ENCODE peak calls at places on chromosomes 11 and 22, in nine cellular contexts. One of them, this sample, is unnamed.
A peak's percentile ranks its signal among the peaks of the same experiment; 100 is the strongest.

GRCh38 chr11:46348986-46349401 is 1.7 kb downstream of the DGKZ start:
- DNase-seq in stimulated activated CD4-positive, alpha-beta T cell treated with anti-CD3 and anti-CD28 coated beads, Interleukin-1b, Interleukin-23, amount 100 ng/mL, for 4 hours: no peak
- DNase-seq in dorsolateral prefrontal cortex: no peak
- DNase-seq in body of pancreas: no peak
- DNase-seq in GM10248: no peak
- DNase-seq in activated T-helper 1 cell treated with anti-CD3 and anti-CD28 coated beads, Interleukin-2, amount 50 U/mL, for 16 hours: no peak
- DNase-seq in AG09319: no peak
- DNase-seq in activated CD4-positive, alpha-beta T cell treated with anti-CD3 and anti-CD28 coated beads for 36 hours: peak; percentile 76
- DNase-seq in AG04450: no peak
- DNase-seq in this sample: no peak

GRCh38 chr11:46121328-46121723 is at the start of gene PHF21A:
- DNase-seq in activated T-helper 1 cell treated with anti-CD3 and anti-CD28 coated beads, Interleukin-2, amount 50 U/mL, for 16 hours: peak; percentile 81
- DNase-seq in stimulated activated CD4-positive, alpha-beta T cell treated with anti-CD3 and anti-CD28 coated beads, Interleukin-1b, Interleukin-23, amount 100 ng/mL, for 4 hours: peak; percentile 84
- DNase-seq in GM10248: peak; percentile 88
- DNase-seq in activated CD4-positive, alpha-beta T cell treated with anti-CD3 and anti-CD28 coated beads for 36 hours: peak; percentile 95
- DNase-seq in body of pancreas: peak; percentile 89
- DNase-seq in dorsolateral prefrontal cortex: peak; percentile 75
- DNase-seq in AG09319: peak; percentile 94
- DNase-seq in AG04450: peak; percentile 86
- DNase-seq in this sample: peak; percentile 53

GRCh38 chr11:12884751-12885318 is 124.3 kb upstream of the RASSF10 start:
- DNase-seq in body of pancreas: no peak
- DNase-seq in GM10248: no peak
- DNase-seq in dorsolateral prefrontal cortex: no peak
- DNase-seq in stimulated activated CD4-positive, alpha-beta T cell treated with anti-CD3 and anti-CD28 coated beads, Interleukin-1b, Interleukin-23, amount 100 ng/mL, for 4 hours: no peak
- DNase-seq in activated CD4-positive, alpha-beta T cell treated with anti-CD3 and anti-CD28 coated beads for 36 hours: no peak
- DNase-seq in AG09319: no peak
- DNase-seq in activated T-helper 1 cell treated with anti-CD3 and anti-CD28 coated beads, Interleukin-2, amount 50 U/mL, for 16 hours: no peak
- DNase-seq in AG04450: no peak
- DNase-seq in this sample: peak; percentile 85

GRCh38 chr11:71076021-71076420 is 176.4 kb downstream of the SHANK2 start:
- DNase-seq in activated CD4-positive, alpha-beta T cell treated with anti-CD3 and anti-CD28 coated beads for 36 hours: no peak
- DNase-seq in stimulated activated CD4-positive, alpha-beta T cell treated with anti-CD3 and anti-CD28 coated beads, Interleukin-1b, Interleukin-23, amount 100 ng/mL, for 4 hours: no peak
- DNase-seq in AG04450: no peak
- DNase-seq in dorsolateral prefrontal cortex: no peak
- DNase-seq in activated T-helper 1 cell treated with anti-CD3 and anti-CD28 coated beads, Interleukin-2, amount 50 U/mL, for 16 hours: no peak
- DNase-seq in AG09319: no peak
- DNase-seq in body of pancreas: no peak
- DNase-seq in GM10248: no peak
- DNase-seq in this sample: no peak

GRCh38 chr11:129315781-129316579 is 59.7 kb upstream of the BARX2 start:
- DNase-seq in GM10248: no peak
- DNase-seq in AG04450: no peak
- DNase-seq in dorsolateral prefrontal cortex: no peak
- DNase-seq in activated T-helper 1 cell treated with anti-CD3 and anti-CD28 coated beads, Interleukin-2, amount 50 U/mL, for 16 hours: no peak
- DNase-seq in stimulated activated CD4-positive, alpha-beta T cell treated with anti-CD3 and anti-CD28 coated beads, Interleukin-1b, Interleukin-23, amount 100 ng/mL, for 4 hours: no peak
- DNase-seq in body of pancreas: peak; percentile 91
- DNase-seq in AG09319: no peak
- DNase-seq in activated CD4-positive, alpha-beta T cell treated with anti-CD3 and anti-CD28 coated beads for 36 hours: no peak
- DNase-seq in this sample: no peak

GRCh38 chr22:32859743-32860142 is 58.2 kb downstream of the TIMP3 start:
- DNase-seq in body of pancreas: no peak
- DNase-seq in activated CD4-positive, alpha-beta T cell treated with anti-CD3 and anti-CD28 coated beads for 36 hours: no peak
- DNase-seq in stimulated activated CD4-positive, alpha-beta T cell treated with anti-CD3 and anti-CD28 coated beads, Interleukin-1b, Interleukin-23, amount 100 ng/mL, for 4 hours: no peak
- DNase-seq in activated T-helper 1 cell treated with anti-CD3 and anti-CD28 coated beads, Interleukin-2, amount 50 U/mL, for 16 hours: no peak
- DNase-seq in AG04450: no peak
- DNase-seq in GM10248: no peak
- DNase-seq in AG09319: no peak
- DNase-seq in dorsolateral prefrontal cortex: no peak
- DNase-seq in this sample: no peak

GRCh38 chr22:24554316-24555159 is at the start of gene GUCD1:
- DNase-seq in body of pancreas: peak; percentile 42
- DNase-seq in dorsolateral prefrontal cortex: no peak
- DNase-seq in activated T-helper 1 cell treated with anti-CD3 and anti-CD28 coated beads, Interleukin-2, amount 50 U/mL, for 16 hours: no peak
- DNase-seq in AG09319: no peak
- DNase-seq in activated CD4-positive, alpha-beta T cell treated with anti-CD3 and anti-CD28 coated beads for 36 hours: peak; percentile 53
- DNase-seq in GM10248: peak; percentile 47
- DNase-seq in AG04450: no peak
- DNase-seq in stimulated activated CD4-positive, alpha-beta T cell treated with anti-CD3 and anti-CD28 coated beads, Interleukin-1b, Interleukin-23, amount 100 ng/mL, for 4 hours: no peak
- DNase-seq in this sample: no peak

GRCh38 chr11:65782816-65783228 is 2.0 kb upstream of the AP5B1 start:
- DNase-seq in activated T-helper 1 cell treated with anti-CD3 and anti-CD28 coated beads, Interleukin-2, amount 50 U/mL, for 16 hours: no peak
- DNase-seq in activated CD4-positive, alpha-beta T cell treated with anti-CD3 and anti-CD28 coated beads for 36 hours: no peak
- DNase-seq in body of pancreas: no peak
- DNase-seq in AG09319: no peak
- DNase-seq in GM10248: no peak
- DNase-seq in AG04450: no peak
- DNase-seq in stimulated activated CD4-positive, alpha-beta T cell treated with anti-CD3 and anti-CD28 coated beads, Interleukin-1b, Interleukin-23, amount 100 ng/mL, for 4 hours: no peak
- DNase-seq in dorsolateral prefrontal cortex: no peak
- DNase-seq in this sample: no peak

GRCh38 chr11:70161043-70161625 is 42.0 kb upstream of the FADD start:
- DNase-seq in GM10248: no peak
- DNase-seq in body of pancreas: no peak
- DNase-seq in activated CD4-positive, alpha-beta T cell treated with anti-CD3 and anti-CD28 coated beads for 36 hours: no peak
- DNase-seq in stimulated activated CD4-positive, alpha-beta T cell treated with anti-CD3 and anti-CD28 coated beads, Interleukin-1b, Interleukin-23, amount 100 ng/mL, for 4 hours: no peak
- DNase-seq in activated T-helper 1 cell treated with anti-CD3 and anti-CD28 coated beads, Interleukin-2, amount 50 U/mL, for 16 hours: no peak
- DNase-seq in dorsolateral prefrontal cortex: no peak
- DNase-seq in AG04450: no peak
- DNase-seq in AG09319: no peak
- DNase-seq in this sample: no peak

GRCh38 chr11:16226245-16226644 is 130.1 kb downstream of the SOX6 start:
- DNase-seq in AG09319: no peak
- DNase-seq in stimulated activated CD4-positive, alpha-beta T cell treated with anti-CD3 and anti-CD28 coated beads, Interleukin-1b, Interleukin-23, amount 100 ng/mL, for 4 hours: no peak
- DNase-seq in body of pancreas: peak; percentile 91
- DNase-seq in AG04450: no peak
- DNase-seq in GM10248: no peak
- DNase-seq in activated T-helper 1 cell treated with anti-CD3 and anti-CD28 coated beads, Interleukin-2, amount 50 U/mL, for 16 hours: no peak
- DNase-seq in dorsolateral prefrontal cortex: no peak
- DNase-seq in activated CD4-positive, alpha-beta T cell treated with anti-CD3 and anti-CD28 coated beads for 36 hours: no peak
- DNase-seq in this sample: no peak

GRCh38 chr11:19441752-19442553 is 201.2 kb upstream of the E2F8 start:
- DNase-seq in GM10248: peak; percentile 80
- DNase-seq in body of pancreas: peak; percentile 83
- DNase-seq in activated CD4-positive, alpha-beta T cell treated with anti-CD3 and anti-CD28 coated beads for 36 hours: peak; percentile 84
- DNase-seq in AG04450: peak; percentile 87
- DNase-seq in AG09319: peak; percentile 67
- DNase-seq in stimulated activated CD4-positive, alpha-beta T cell treated with anti-CD3 and anti-CD28 coated beads, Interleukin-1b, Interleukin-23, amount 100 ng/mL, for 4 hours: no peak
- DNase-seq in activated T-helper 1 cell treated with anti-CD3 and anti-CD28 coated beads, Interleukin-2, amount 50 U/mL, for 16 hours: no peak
- DNase-seq in dorsolateral prefrontal cortex: no peak
- DNase-seq in this sample: peak; percentile 75

GRCh38 chr11:31477528-31478255 is 31.7 kb downstream of the IMMP1L start:
- DNase-seq in AG04450: no peak
- DNase-seq in activated T-helper 1 cell treated with anti-CD3 and anti-CD28 coated beads, Interleukin-2, amount 50 U/mL, for 16 hours: no peak
- DNase-seq in body of pancreas: no peak
- DNase-seq in dorsolateral prefrontal cortex: no peak
- DNase-seq in stimulated activated CD4-positive, alpha-beta T cell treated with anti-CD3 and anti-CD28 coated beads, Interleukin-1b, Interleukin-23, amount 100 ng/mL, for 4 hours: no peak
- DNase-seq in GM10248: no peak
- DNase-seq in activated CD4-positive, alpha-beta T cell treated with anti-CD3 and anti-CD28 coated beads for 36 hours: no peak
- DNase-seq in AG09319: no peak
- DNase-seq in this sample: no peak

GRCh38 chr11:106152824-106153223 is 75.4 kb downstream of the AASDHPPT start:
- DNase-seq in activated T-helper 1 cell treated with anti-CD3 and anti-CD28 coated beads, Interleukin-2, amount 50 U/mL, for 16 hours: no peak
- DNase-seq in stimulated activated CD4-positive, alpha-beta T cell treated with anti-CD3 and anti-CD28 coated beads, Interleukin-1b, Interleukin-23, amount 100 ng/mL, for 4 hours: no peak
- DNase-seq in AG04450: no peak
- DNase-seq in AG09319: no peak
- DNase-seq in dorsolateral prefrontal cortex: no peak
- DNase-seq in activated CD4-positive, alpha-beta T cell treated with anti-CD3 and anti-CD28 coated beads for 36 hours: no peak
- DNase-seq in body of pancreas: no peak
- DNase-seq in GM10248: no peak
- DNase-seq in this sample: no peak

GRCh38 chr11:6655020-6655789 is 404 bp downstream of the DCHS1 start:
- DNase-seq in body of pancreas: no peak
- DNase-seq in stimulated activated CD4-positive, alpha-beta T cell treated with anti-CD3 and anti-CD28 coated beads, Interleukin-1b, Interleukin-23, amount 100 ng/mL, for 4 hours: no peak
- DNase-seq in AG04450: no peak
- DNase-seq in activated CD4-positive, alpha-beta T cell treated with anti-CD3 and anti-CD28 coated beads for 36 hours: peak; percentile 55
- DNase-seq in dorsolateral prefrontal cortex: no peak
- DNase-seq in GM10248: no peak
- DNase-seq in AG09319: no peak
- DNase-seq in activated T-helper 1 cell treated with anti-CD3 and anti-CD28 coated beads, Interleukin-2, amount 50 U/mL, for 16 hours: no peak
- DNase-seq in this sample: no peak

GRCh38 chr11:125479113-125479512 is 17.0 kb downstream of the FEZ1 start:
- DNase-seq in AG09319: no peak
- DNase-seq in AG04450: no peak
- DNase-seq in dorsolateral prefrontal cortex: no peak
- DNase-seq in activated T-helper 1 cell treated with anti-CD3 and anti-CD28 coated beads, Interleukin-2, amount 50 U/mL, for 16 hours: no peak
- DNase-seq in stimulated activated CD4-positive, alpha-beta T cell treated with anti-CD3 and anti-CD28 coated beads, Interleukin-1b, Interleukin-23, amount 100 ng/mL, for 4 hours: no peak
- DNase-seq in body of pancreas: no peak
- DNase-seq in GM10248: no peak
- DNase-seq in activated CD4-positive, alpha-beta T cell treated with anti-CD3 and anti-CD28 coated beads for 36 hours: no peak
- DNase-seq in this sample: no peak

GRCh38 chr22:24414523-24414922 is 12.9 kb upstream of the ADORA2A start:
- DNase-seq in stimulated activated CD4-positive, alpha-beta T cell treated with anti-CD3 and anti-CD28 coated beads, Interleukin-1b, Interleukin-23, amount 100 ng/mL, for 4 hours: no peak
- DNase-seq in AG09319: no peak
- DNase-seq in AG04450: no peak
- DNase-seq in GM10248: no peak
- DNase-seq in activated CD4-positive, alpha-beta T cell treated with anti-CD3 and anti-CD28 coated beads for 36 hours: peak; percentile 1
- DNase-seq in dorsolateral prefrontal cortex: no peak
- DNase-seq in body of pancreas: no peak
- DNase-seq in activated T-helper 1 cell treated with anti-CD3 and anti-CD28 coated beads, Interleukin-2, amount 50 U/mL, for 16 hours: no peak
- DNase-seq in this sample: no peak

GRCh38 chr22:41842996-41843970 is 10.4 kb downstream of the SREBF2 start:
- DNase-seq in GM10248: no peak
- DNase-seq in stimulated activated CD4-positive, alpha-beta T cell treated with anti-CD3 and anti-CD28 coated beads, Interleukin-1b, Interleukin-23, amount 100 ng/mL, for 4 hours: no peak
- DNase-seq in dorsolateral prefrontal cortex: no peak
- DNase-seq in AG04450: no peak
- DNase-seq in AG09319: no peak
- DNase-seq in activated CD4-positive, alpha-beta T cell treated with anti-CD3 and anti-CD28 coated beads for 36 hours: peak; percentile 45
- DNase-seq in activated T-helper 1 cell treated with anti-CD3 and anti-CD28 coated beads, Interleukin-2, amount 50 U/mL, for 16 hours: no peak
- DNase-seq in body of pancreas: peak; percentile 48
- DNase-seq in this sample: no peak

GRCh38 chr11:73513707-73514106 is 84.2 kb downstream of the FAM168A start:
- DNase-seq in AG04450: no peak
- DNase-seq in GM10248: no peak
- DNase-seq in activated T-helper 1 cell treated with anti-CD3 and anti-CD28 coated beads, Interleukin-2, amount 50 U/mL, for 16 hours: no peak
- DNase-seq in dorsolateral prefrontal cortex: no peak
- DNase-seq in AG09319: no peak
- DNase-seq in body of pancreas: no peak
- DNase-seq in stimulated activated CD4-positive, alpha-beta T cell treated with anti-CD3 and anti-CD28 coated beads, Interleukin-1b, Interleukin-23, amount 100 ng/mL, for 4 hours: no peak
- DNase-seq in activated CD4-positive, alpha-beta T cell treated with anti-CD3 and anti-CD28 coated beads for 36 hours: no peak
- DNase-seq in this sample: no peak

GRCh38 chr22:31139866-31140716 is at the start of gene PLA2G3:
- DNase-seq in body of pancreas: no peak
- DNase-seq in GM10248: no peak
- DNase-seq in activated CD4-positive, alpha-beta T cell treated with anti-CD3 and anti-CD28 coated beads for 36 hours: no peak
- DNase-seq in AG09319: no peak
- DNase-seq in activated T-helper 1 cell treated with anti-CD3 and anti-CD28 coated beads, Interleukin-2, amount 50 U/mL, for 16 hours: no peak
- DNase-seq in AG04450: no peak
- DNase-seq in stimulated activated CD4-positive, alpha-beta T cell treated with anti-CD3 and anti-CD28 coated beads, Interleukin-1b, Interleukin-23, amount 100 ng/mL, for 4 hours: no peak
- DNase-seq in dorsolateral prefrontal cortex: no peak
- DNase-seq in this sample: no peak

This sample was measured in GM04503.